ENCODE peak calls at places on chromosomes 13 and 19, in ten cellular contexts. O is sciatic nerve; P is activated CD8-positive, alpha-beta T cell treated with anti-CD3 and anti-CD28 coated beads, Interleukin-2, amount 10 ng/mL, durations not matched to agents 7 days and 5 days; D is HepG2; Q is activated CD4-positive, alpha-beta T cell treated with anti-CD3 and anti-CD28 coated beads for 36 hours; U is esophagus mucosa; J is natural killer cell; Y is left cardiac atrium; R is heart right ventricle; I is stimulated activated naive CD8-positive, alpha-beta T cell treated with anti-CD3 and anti-CD28 coated beads, Interleukin-15, Interleukin-2, amounts not matched to agents 100 U/mL and 50 U/mL, for 24 hours. E is an unnamed sample.

GRCh38 chr19:4009990-4010807 is 2.7 kb downstream of the PIAS4 start:
- ATAC-seq in Q (no peak), O (no peak), P (no peak), I (no peak), D (no peak), U (no peak), J (no peak), R (no peak), Y (no peak), E (no peak)

GRCh38 chr13:74084375-74084902 is 49.8 kb downstream of the KLF12 start:
- ATAC-seq in Y (no peak), O (no peak), J (no peak), Q (no peak), P (no peak), I (peak), R (no peak), U (no peak), D (no peak), E (no peak)

GRCh38 chr19:22606954-22607652 is 27.0 kb upstream of the ZNF492 start:
- ATAC-seq in D (no peak), P (no peak), R (no peak), J (no peak), Y (no peak), I (no peak), O (no peak), U (no peak), Q (no peak), E (no peak)

GRCh38 chr19:8028951-8029491 is 23.5 kb upstream of the CCL25 start:
- ATAC-seq in D (peak), P (no peak), J (no peak), R (no peak), Y (peak), O (peak), I (no peak), U (no peak), Q (no peak), E (no peak)

GRCh38 chr19:50725218-50725931 is 2.2 kb downstream of the CLEC11A start:
- ATAC-seq in R (no peak), Q (peak), D (no peak), Y (peak), P (peak), O (peak), J (peak), I (peak), U (no peak), E (peak)

GRCh38 chr13:37869756-37870488 is at the start of gene TRPC4:
- ATAC-seq in P (no peak), O (peak), J (no peak), D (peak), Y (peak), Q (no peak), U (peak), R (peak), I (no peak), E (peak)

GRCh38 chr19:18342090-18342632 is 1.8 kb downstream of the PGPEP1 start:
- ATAC-seq in P (no peak), U (no peak), J (no peak), R (no peak), Q (no peak), Y (no peak), O (no peak), D (no peak), I (no peak), E (no peak)

GRCh38 chr19:3544742-3545668 is 6.0 kb downstream of the TEKTIP1 start:
- ATAC-seq in I (peak), D (peak), U (peak), Y (peak), Q (peak), P (peak), J (peak), O (peak), R (peak), E (peak)

GRCh38 chr19:2416321-2417097 is 10.9 kb downstream of the TIMM13 start:
- ATAC-seq in Y (peak), P (no peak), I (no peak), R (no peak), J (no peak), U (peak), D (peak), Q (no peak), O (peak), E (peak)

GRCh38 chr19:17332677-17333581 is 1.7 kb downstream of the ANO8 start:
- ATAC-seq in Y (no peak), I (no peak), P (no peak), J (no peak), R (no peak), U (no peak), O (no peak), Q (peak), D (peak), E (no peak)

GRCh38 chr13:99363391-99363790 is 56.2 kb upstream of the GPR183 start:
- ATAC-seq in J (no peak), R (no peak), U (no peak), D (no peak), I (no peak), O (no peak), Y (no peak), Q (no peak), P (no peak), E (no peak)

GRCh38 chr13:98515804-98516465 is 61.0 kb downstream of the STK24 start:
- ATAC-seq in P (no peak), U (no peak), Q (peak), I (peak), D (no peak), O (no peak), J (no peak), R (no peak), Y (no peak), E (peak)

GRCh38 chr19:45958763-45959516 is 14.7 kb downstream of the NOVA2 start:
- ATAC-seq in J (no peak), Y (no peak), I (no peak), Q (no peak), R (no peak), U (no peak), P (no peak), D (no peak), O (no peak), E (no peak)

GRCh38 chr19:17718467-17718987 is 753 bp upstream of the MAP1S start:
- ATAC-seq in P (no peak), U (no peak), I (peak), Q (peak), Y (no peak), O (no peak), J (no peak), R (no peak), D (no peak), E (no peak)

GRCh38 chr19:38049105-38049649 is 142.2 kb downstream of the SIPA1L3 start:
- ATAC-seq in D (no peak), J (peak), U (peak), Y (peak), P (peak), R (no peak), I (peak), Q (peak), O (peak), E (peak)

GRCh38 chr13:98591721-98592352 is 14.9 kb upstream of the STK24 start:
- ATAC-seq in Y (no peak), P (no peak), J (no peak), U (no peak), R (no peak), D (no peak), Q (no peak), O (no peak), I (no peak), E (no peak)

GRCh38 chr19:21789761-21790160 is 22.4 kb upstream of the ZNF100 start:
- ATAC-seq in J (no peak), I (no peak), Q (no peak), R (no peak), D (no peak), O (no peak), Y (no peak), U (no peak), P (no peak), E (no peak)

GRCh38 chr13:78602561-78603239 is 652 bp downstream of the POU4F1 start:
- ATAC-seq in I (no peak), Q (peak), O (no peak), D (peak), R (no peak), P (peak), Y (no peak), J (peak), U (peak), E (no peak)

GRCh38 chr13:20590568-20590967 is 23.6 kb downstream of the IFT88 start:
- ATAC-seq in I (no peak), R (no peak), P (no peak), U (no peak), D (no peak), Q (no peak), Y (no peak), O (no peak), J (no peak), E (no peak)

GRCh38 chr13:59562924-59563323 is 600.8 kb downstream of the DIAPH3 start:
- ATAC-seq in D (no peak), J (no peak), P (no peak), O (no peak), R (no peak), Q (no peak), I (no peak), U (no peak), Y (no peak), E (no peak)

GRCh38 chr13:85724554-85725432 is 74.4 kb downstream of the SLITRK6 start:
- ATAC-seq in Q (no peak), U (no peak), O (no peak), D (no peak), I (no peak), P (no peak), R (no peak), Y (no peak), J (no peak), E (no peak)

GRCh38 chr19:16871870-16872269 is 16.9 kb upstream of the F2RL3 start:
- ATAC-seq in O (no peak), Y (no peak), U (peak), P (no peak), I (no peak), D (no peak), R (peak), J (no peak), Q (no peak), E (no peak)

GRCh38 chr13:98892821-98893220 is 85.0 kb downstream of the DOCK9 start:
- ATAC-seq in D (no peak), U (no peak), P (no peak), J (no peak), Y (no peak), Q (no peak), R (no peak), I (no peak), O (no peak), E (no peak)

GRCh38 chr19:14409157-14410053 is 9.7 kb downstream of the DDX39A start:
- ATAC-seq in R (no peak), O (no peak), Q (no peak), J (no peak), D (no peak), I (no peak), Y (no peak), P (no peak), U (no peak), E (no peak)

GRCh38 chr19:51959791-51960190 is 26.8 kb downstream of the ZNF350 start:
- ATAC-seq in I (no peak), P (no peak), Q (no peak), J (no peak), Y (no peak), U (no peak), O (no peak), D (peak), R (no peak), E (no peak)

GRCh38 chr13:43304945-43305344 is 281.6 kb downstream of the DNAJC15 start:
- ATAC-seq in I (no peak), P (no peak), Q (no peak), U (no peak), J (no peak), O (no peak), Y (no peak), D (no peak), R (no peak), E (no peak)

GRCh38 chr13:99501952-99502310 is 659 bp downstream of the TM9SF2 start:
- ATAC-seq in O (no peak), R (no peak), Y (no peak), I (no peak), D (peak), P (no peak), U (peak), J (no peak), Q (no peak), E (no peak)

GRCh38 chr19:28387507-28387906 is 825.4 kb downstream of the UQCRFS1 start:
- ATAC-seq in D (no peak), O (no peak), R (no peak), P (no peak), I (no peak), Q (no peak), U (no peak), J (no peak), Y (no peak), E (no peak)

GRCh38 chr13:53507741-53508140 is 479.1 kb downstream of the OLFM4 start:
- ATAC-seq in U (no peak), J (no peak), I (no peak), R (no peak), D (no peak), O (no peak), Y (no peak), P (no peak), Q (no peak), E (no peak)

GRCh38 chr13:62387642-62388041 is 972.0 kb upstream of the PCDH20 start:
- ATAC-seq in U (no peak), D (no peak), P (no peak), O (no peak), Y (no peak), J (no peak), I (no peak), R (no peak), Q (no peak), E (no peak)

GRCh38 chr19:27794444-27795042 is 1418.4 kb downstream of the UQCRFS1 start:
- ATAC-seq in Q (no peak), R (peak), O (no peak), Y (peak), U (peak), J (no peak), I (no peak), D (peak), P (no peak), E (no peak)

GRCh38 chr13:73090116-73090811 is 31.5 kb downstream of the KLF5 start:
- ATAC-seq in Q (peak), P (peak), U (peak), R (no peak), Y (no peak), I (no peak), D (peak), J (no peak), O (no peak), E (no peak)

GRCh38 chr19:41425174-41426115 is 1.7 kb downstream of the B3GNT8 start:
- ATAC-seq in Y (no peak), D (no peak), U (no peak), I (no peak), J (no peak), O (no peak), R (no peak), P (no peak), Q (no peak), E (no peak)

GRCh38 chr19:47757617-47758432 is 12.5 kb downstream of the NOP53 start:
- ATAC-seq in R (no peak), U (no peak), Q (no peak), P (no peak), Y (no peak), J (no peak), O (no peak), I (no peak), D (peak), E (no peak)

E was measured in stimulated activated memory B cell treated with anti-CD40 and anti-IgM and Interleukin-4, amounts not matched to agents 10 μg/mL and 1 μg/mL and 100 μg/mL, for 72 hours.